ENCODE peak calls at places on chromosome 6, in five cellular contexts. One of them, this sample, is unnamed.

GRCh38 chr6:81929828-81930227 is 177.3 kb upstream of the TENT5A start:
- DNase-seq in OCI-LY7: no peak
- DNase-seq in heart left ventricle: no peak
- DNase-seq in uterus: no peak
- DNase-seq in A549: no peak
- DNase-seq in this sample: no peak

GRCh38 chr6:136983692-136984091 is 61.1 kb downstream of the IL20RA start:
- DNase-seq in OCI-LY7: no peak
- DNase-seq in heart left ventricle: no peak
- DNase-seq in uterus: no peak
- DNase-seq in A549: no peak
- DNase-seq in this sample: no peak

GRCh38 chr6:35081426-35081851 is 59.7 kb downstream of the TCP11 start:
- DNase-seq in OCI-LY7: no peak
- DNase-seq in heart left ventricle: no peak
- DNase-seq in uterus: no peak
- DNase-seq in A549: no peak
- DNase-seq in this sample: no peak

GRCh38 chr6:45961125-45961524 is 54.5 kb downstream of the CLIC5 start:
- DNase-seq in OCI-LY7: no peak
- DNase-seq in heart left ventricle: no peak
- DNase-seq in uterus: no peak
- DNase-seq in A549: no peak
- DNase-seq in this sample: no peak

GRCh38 chr6:36581716-36582115 is 12.4 kb upstream of the SRSF3 start:
- DNase-seq in OCI-LY7: no peak
- DNase-seq in heart left ventricle: no peak
- DNase-seq in uterus: no peak
- DNase-seq in A549: no peak
- DNase-seq in this sample: no peak

GRCh38 chr6:36133148-36133547 is 2.8 kb downstream of the MAPK13 start:
- DNase-seq in OCI-LY7: no peak
- DNase-seq in heart left ventricle: no peak
- DNase-seq in uterus: no peak
- DNase-seq in A549: no peak
- DNase-seq in this sample: no peak

GRCh38 chr6:3001773-3002293 is 2.1 kb downstream of the NQO2 start:
- DNase-seq in OCI-LY7: peak; percentile 18
- DNase-seq in heart left ventricle: no peak
- DNase-seq in uterus: no peak
- DNase-seq in A549: peak; percentile 67
- DNase-seq in this sample: no peak

GRCh38 chr6:112409311-112409710 is 62.2 kb downstream of the RFPL4B start:
- DNase-seq in OCI-LY7: no peak
- DNase-seq in heart left ventricle: no peak
- DNase-seq in uterus: no peak
- DNase-seq in A549: no peak
- DNase-seq in this sample: no peak

GRCh38 chr6:125858427-125859320 is 67.9 kb downstream of the NCOA7 start:
- DNase-seq in OCI-LY7: no peak
- DNase-seq in heart left ventricle: peak; percentile 29
- DNase-seq in uterus: peak; percentile 47
- DNase-seq in A549: peak; percentile 85
- DNase-seq in this sample: no peak

GRCh38 chr6:25903467-25904099 is 26.9 kb downstream of the SLC17A2 start:
- DNase-seq in OCI-LY7: no peak
- DNase-seq in heart left ventricle: no peak
- DNase-seq in uterus: no peak
- DNase-seq in A549: no peak
- DNase-seq in this sample: no peak

GRCh38 chr6:147974376-147974775 is 368.3 kb upstream of the SASH1 start:
- DNase-seq in OCI-LY7: no peak
- DNase-seq in heart left ventricle: no peak
- DNase-seq in uterus: no peak
- DNase-seq in A549: no peak
- DNase-seq in this sample: no peak

GRCh38 chr6:90284236-90284744 is 12.4 kb downstream of the BACH2 start:
- DNase-seq in OCI-LY7: no peak
- DNase-seq in heart left ventricle: no peak
- DNase-seq in uterus: peak; percentile 57
- DNase-seq in A549: peak; percentile 62
- DNase-seq in this sample: no peak

GRCh38 chr6:56491606-56492328 is 150.9 kb downstream of the DST start:
- DNase-seq in OCI-LY7: no peak
- DNase-seq in heart left ventricle: peak; percentile 72
- DNase-seq in uterus: peak; percentile 61
- DNase-seq in A549: no peak
- DNase-seq in this sample: no peak

GRCh38 chr6:48615041-48615440 is 504.0 kb upstream of the PTCHD4 start:
- DNase-seq in OCI-LY7: no peak
- DNase-seq in heart left ventricle: no peak
- DNase-seq in uterus: no peak
- DNase-seq in A549: no peak
- DNase-seq in this sample: no peak

GRCh38 chr6:62999796-63000195 is 211.5 kb upstream of the FKBP1C start:
- DNase-seq in OCI-LY7: no peak
- DNase-seq in heart left ventricle: no peak
- DNase-seq in uterus: no peak
- DNase-seq in A549: no peak
- DNase-seq in this sample: no peak

GRCh38 chr6:138648127-138648526 is 125.4 kb upstream of the CCDC28A start:
- DNase-seq in OCI-LY7: no peak
- DNase-seq in heart left ventricle: no peak
- DNase-seq in uterus: no peak
- DNase-seq in A549: no peak
- DNase-seq in this sample: no peak

GRCh38 chr6:89252902-89253301 is 35.7 kb upstream of the GABRR1 start:
- DNase-seq in OCI-LY7: no peak
- DNase-seq in heart left ventricle: no peak
- DNase-seq in uterus: no peak
- DNase-seq in A549: no peak
- DNase-seq in this sample: no peak

GRCh38 chr6:29892696-29893095 is 49.6 kb upstream of the HLA-A start:
- DNase-seq in OCI-LY7: no peak
- DNase-seq in heart left ventricle: no peak
- DNase-seq in uterus: no peak
- DNase-seq in A549: no peak
- DNase-seq in this sample: no peak

GRCh38 chr6:1910621-1911407 is 301.1 kb downstream of the FOXC1 start:
- DNase-seq in OCI-LY7: no peak
- DNase-seq in heart left ventricle: no peak
- DNase-seq in uterus: no peak
- DNase-seq in A549: no peak
- DNase-seq in this sample: no peak

GRCh38 chr6:167405778-167406532 is 81.1 kb downstream of the TTLL2 start:
- DNase-seq in OCI-LY7: no peak
- DNase-seq in heart left ventricle: no peak
- DNase-seq in uterus: no peak
- DNase-seq in A549: no peak
- DNase-seq in this sample: no peak
- H3K9me3 ChIP-seq in OCI-LY7: no peaks in the 10 kb centered on the region
- H3K9me3 ChIP-seq in heart left ventricle: no peaks in the 10 kb centered on the region
- H3K9me3 ChIP-seq in uterus: no peaks in the 10 kb centered on the region
- H3K9me3 ChIP-seq in A549: no peaks in the 10 kb centered on the region
- H3K9me3 ChIP-seq in this sample: no peaks in the 10 kb centered on the region

GRCh38 chr6:11788043-11788442 is 9.4 kb upstream of the ADTRP start:
- DNase-seq in OCI-LY7: no peak
- DNase-seq in heart left ventricle: no peak
- DNase-seq in uterus: no peak
- DNase-seq in A549: no peak
- DNase-seq in this sample: no peak
- H3K9me3 ChIP-seq in OCI-LY7: no peaks in the 10 kb centered on the region
- H3K9me3 ChIP-seq in heart left ventricle: peaks cover 5% of the 10 kb centered on the region
- H3K9me3 ChIP-seq in uterus: no peaks in the 10 kb centered on the region
- H3K9me3 ChIP-seq in A549: no peaks in the 10 kb centered on the region
- H3K9me3 ChIP-seq in this sample: no peaks in the 10 kb centered on the region

GRCh38 chr6:27297484-27297856 is 14.6 kb downstream of the POM121L2 start:
- DNase-seq in OCI-LY7: no peak
- DNase-seq in heart left ventricle: no peak
- DNase-seq in uterus: no peak
- DNase-seq in A549: no peak
- DNase-seq in this sample: no peak
- H3K9me3 ChIP-seq in OCI-LY7: no peaks in the 10 kb centered on the region
- H3K9me3 ChIP-seq in heart left ventricle: no peaks in the 10 kb centered on the region
- H3K9me3 ChIP-seq in uterus: no peaks in the 10 kb centered on the region
- H3K9me3 ChIP-seq in A549: no peaks in the 10 kb centered on the region
- H3K9me3 ChIP-seq in this sample: peaks cover 17% of the 10 kb centered on the region

GRCh38 chr6:155344341-155345006 is 30.2 kb upstream of the TFB1M start:
- DNase-seq in OCI-LY7: no peak
- DNase-seq in heart left ventricle: no peak
- DNase-seq in uterus: no peak
- DNase-seq in A549: no peak
- DNase-seq in this sample: no peak
- H3K9me3 ChIP-seq in OCI-LY7: peaks cover 30% of the 10 kb centered on the region
- H3K9me3 ChIP-seq in heart left ventricle: peaks cover 29% of the 10 kb centered on the region
- H3K9me3 ChIP-seq in uterus: peaks cover 7% of the 10 kb centered on the region
- H3K9me3 ChIP-seq in A549: peaks cover 15% of the 10 kb centered on the region
- H3K9me3 ChIP-seq in this sample: peaks cover 8% of the 10 kb centered on the region

GRCh38 chr6:15472626-15473025 is 190.2 kb downstream of the DTNBP1 start:
- DNase-seq in OCI-LY7: no peak
- DNase-seq in heart left ventricle: no peak
- DNase-seq in uterus: no peak
- DNase-seq in A549: no peak
- DNase-seq in this sample: no peak
- H3K9me3 ChIP-seq in OCI-LY7: no peaks in the 10 kb centered on the region
- H3K9me3 ChIP-seq in heart left ventricle: no peaks in the 10 kb centered on the region
- H3K9me3 ChIP-seq in uterus: no peaks in the 10 kb centered on the region
- H3K9me3 ChIP-seq in A549: no peaks in the 10 kb centered on the region
- H3K9me3 ChIP-seq in this sample: no peaks in the 10 kb centered on the region